ENCODE peak calls at places on chromosomes 7 and 10, in nine cellular contexts. K is NK-92 treated with Interleukin-12 subunit alpha and Interleukin-12 subunit beta, amount 100 ng/mL, for 24 hours; B is left ventricle myocardium superior; W is LoVo; S is tibial artery; Y is left cardiac atrium; H is GM20000; V is choroid plexus epithelial cell; E is stimulated activated CD4-positive, alpha-beta T cell treated with anti-CD3 and anti-CD28 coated beads, Interleukin-12 subunit alpha, Interleukin-12 subunit beta, amount 100 ng/mL, for 48 hours. U is an unnamed sample.

GRCh38 chr7:128453836-128454804 is 1.6 kb upstream of the HILPDA start:
- DNase-seq in K (no peak), B (peak; percentile 91), W (no peak), S (peak; percentile 89), Y (peak; percentile 94), H (no peak), V (peak; percentile 96), E (no peak), U (no peak)

GRCh38 chr7:70436815-70437350 is 695.1 kb upstream of the GALNT17 start:
- DNase-seq in K (no peak), B (no peak), W (no peak), S (no peak), Y (no peak), H (no peak), V (no peak), E (no peak), U (no peak)

GRCh38 chr7:117153016-117153415 is 169.8 kb downstream of the WNT2 start:
- DNase-seq in K (no peak), B (no peak), W (no peak), S (no peak), Y (no peak), H (no peak), V (no peak), E (no peak), U (no peak)

GRCh38 chr7:92057375-92057774 is 76.9 kb downstream of the CYP51A1 start:
- DNase-seq in K (no peak), B (no peak), W (peak; percentile 84), S (no peak), Y (no peak), H (no peak), V (peak; percentile 37), E (no peak), U (no peak)

GRCh38 chr10:44713307-44713706 is 197.8 kb upstream of the TMEM72 start:
- DNase-seq in K (no peak), B (no peak), W (no peak), S (no peak), Y (no peak), H (no peak), V (no peak), E (no peak), U (no peak)

GRCh38 chr7:27745064-27745583 is 5.2 kb downstream of the TAX1BP1 start:
- DNase-seq in K (no peak), B (no peak), W (peak; percentile 82), S (no peak), Y (no peak), H (no peak), V (peak; percentile 91), E (no peak), U (no peak)

GRCh38 chr10:11260136-11260535 is 242.5 kb downstream of the CELF2 start:
- DNase-seq in K (no peak), B (no peak), W (no peak), S (no peak), Y (no peak), H (no peak), V (no peak), E (no peak), U (no peak)

GRCh38 chr7:131843862-131844261 is 287.4 kb upstream of the PODXL start:
- DNase-seq in K (no peak), B (no peak), W (peak; percentile 32), S (no peak), Y (peak; percentile 46), H (no peak), V (no peak), E (no peak), U (no peak)